ENCODE peak calls at places on chromosomes 4 and X, in five cellular contexts. A is T-helper 17 cell; N is fibroblast of the conjunctiva; V is neuronal stem cell; P is stimulated activated naive CD8-positive, alpha-beta T cell treated with anti-CD3 and anti-CD28 coated beads, Interleukin-15, Interleukin-2, amounts not matched to agents 100 U/mL and 50 U/mL, for 24 hours. C is an unnamed sample.

GRCh38 chr4:138259801-138260200 is 17.7 kb upstream of the SLC7A11 start:
- DNase-seq in A (no peak), N (no peak), P (no peak), V (no peak), C (peak; percentile 7)

GRCh38 chrX:108399427-108400165 is 38.6 kb downstream of the COL4A6 start:
- DNase-seq in V (no peak), A (no peak), N (peak; percentile 59), P (no peak), C (peak; percentile 44)

GRCh38 chr4:179307297-179308136 is 1865.3 kb upstream of the AGA start:
- DNase-seq in N (no peak), V (peak; percentile 33), P (peak; percentile 29), A (no peak), C (no peak)

GRCh38 chrX:29662101-29662500 is 553.3 kb upstream of the MAGEB2 start:
- DNase-seq in N (no peak), A (no peak), P (no peak), V (no peak), C (no peak)

GRCh38 chrX:150649096-150649870 is 43.9 kb upstream of the MTMR1 start:
- DNase-seq in V (no peak), P (no peak), A (no peak), N (peak; percentile 9), C (peak; percentile 29)

GRCh38 chr4:158605393-158605792 is 66.3 kb downstream of the C4orf46 start:
- DNase-seq in A (no peak), V (no peak), N (no peak), P (no peak), C (no peak)

GRCh38 chr4:8106451-8107025 is 52.1 kb downstream of the ABLIM2 start:
- DNase-seq in P (no peak), V (no peak), A (no peak), N (no peak), C (no peak)

GRCh38 chr4:151674804-151675290 is 86.0 kb downstream of the GATB start:
- DNase-seq in V (no peak), A (no peak), P (no peak), N (no peak), C (no peak)

GRCh38 chr4:7423801-7424552 is 10.8 kb downstream of the PSAPL1 start:
- DNase-seq in P (no peak), V (no peak), N (no peak), A (no peak), C (no peak)

GRCh38 chr4:152860057-152860456 is 76.1 kb upstream of the FHDC1 start:
- DNase-seq in A (no peak), V (no peak), P (no peak), N (no peak), C (no peak)

GRCh38 chrX:34218063-34218462 is 85.9 kb upstream of the FAM47A start:
- DNase-seq in A (no peak), P (no peak), V (no peak), N (no peak), C (no peak)

GRCh38 chr4:2266181-2266580 is 4.3 kb upstream of the MXD4 start:
- DNase-seq in N (no peak), P (no peak), A (no peak), V (no peak), C (no peak)